ENCODE peak calls at places on chromosomes 7 and 10, in six cellular contexts. Z, F, O, Y, J and W are unnamed samples.

GRCh38 chr10:110305767-110306451 is 1.2 kb upstream of the SMNDC1 start:
- DNase-seq in Z (peak), J (no peak), F (peak), Y (no peak), O (peak), W (peak)

GRCh38 chr7:92955081-92955480 is 118.7 kb upstream of the CDK6 start:
- DNase-seq in O (no peak), J (no peak), Z (no peak), Y (no peak), F (no peak), W (no peak)

GRCh38 chr7:33196194-33196593 is 66.8 kb downstream of the BBS9 start:
- DNase-seq in O (no peak), F (peak), Y (no peak), J (no peak), Z (peak), W (no peak)

GRCh38 chr10:110782616-110783015 is 89.1 kb upstream of the PDCD4 start:
- DNase-seq in O (no peak), F (no peak), Z (no peak), J (no peak), Y (no peak), W (no peak)

GRCh38 chr7:47269466-47269836 is 312.5 kb downstream of the TNS3 start:
- DNase-seq in J (no peak), Z (no peak), Y (no peak), O (no peak), F (no peak), W (no peak)

GRCh38 chr7:12670071-12670729 is 17.2 kb upstream of the ARL4A start:
- DNase-seq in F (peak), J (no peak), Z (peak), O (peak), Y (no peak), W (peak)

GRCh38 chr7:74305987-74306736 is 17.0 kb downstream of the CLIP2 start:
- DNase-seq in J (no peak), O (no peak), F (no peak), Z (no peak), Y (no peak), W (no peak)

GRCh38 chr7:138278601-138279000 is 181.5 kb upstream of the TRIM24 start:
- DNase-seq in O (no peak), Z (no peak), Y (no peak), F (no peak), J (no peak), W (no peak)

GRCh38 chr10:96176985-96177384 is 46.9 kb downstream of the ZNF518A start:
- DNase-seq in Z (no peak), F (no peak), Y (no peak), J (no peak), O (no peak), W (no peak)

GRCh38 chr7:155796381-155797261 is 15.6 kb downstream of the SHH start:
- DNase-seq in O (no peak), J (peak), F (peak), Y (peak), Z (peak), W (no peak)

DNA sequence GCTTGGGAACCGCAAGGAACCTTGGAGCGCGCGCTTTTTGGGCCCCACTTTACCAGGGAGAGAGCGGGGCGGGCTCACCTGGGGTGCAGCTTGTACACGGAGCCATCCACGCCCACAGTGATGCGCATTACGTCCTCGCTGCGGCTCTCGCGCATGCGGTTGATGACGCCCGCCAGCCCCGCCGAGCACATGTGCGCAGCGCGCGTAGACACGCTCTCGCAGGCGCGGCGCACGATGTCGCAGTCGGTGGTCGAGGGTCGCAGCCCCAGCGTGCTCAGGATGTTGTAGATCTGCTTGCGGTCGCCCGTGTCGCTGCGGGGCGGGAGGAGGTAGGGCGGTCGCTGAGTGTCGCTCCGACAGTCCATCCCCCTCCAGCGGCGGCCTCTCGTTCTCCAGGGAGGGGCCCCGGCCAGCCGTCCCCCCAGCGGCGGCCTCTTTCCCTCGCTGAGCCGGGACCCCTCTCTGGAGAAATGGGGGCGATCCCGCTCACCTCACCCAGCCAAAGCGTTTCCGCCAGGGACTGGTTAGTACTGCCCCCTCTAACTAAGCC is 4.4 kb upstream of the MYL7 start:
- DNase-seq in O (no peak), J (no peak), Z (no peak), Y (peak), F (no peak), W (no peak)
- H3K4me3 ChIP-seq in O (peak), J (peak), Z (peak), Y (peak), F (peak), W (peak)

GRCh38 chr10:99487125-99487524 is 45.6 kb upstream of the NKX2-3 start:
- DNase-seq in Z (no peak), J (no peak), Y (no peak), O (no peak), F (no peak), W (no peak)

GRCh38 chr10:99484626-99485581 is 47.8 kb upstream of the NKX2-3 start:
- DNase-seq in Z (no peak), O (no peak), F (no peak), J (no peak), Y (no peak), W (no peak)
- TF ChIP-seq CTCF in Z (no peak), O (no peak), F (no peak), J (no peak), Y (no peak), W (peak)

GRCh38 chr10:113911113-113911512 is 56.7 kb downstream of the NHLRC2 start:
- DNase-seq in Z (no peak), O (no peak), F (no peak), Y (no peak), J (no peak), W (no peak)

GRCh38 chr10:113899952-113900598 is 45.6 kb downstream of the NHLRC2 start:
- DNase-seq in Z (no peak), J (no peak), O (no peak), Y (no peak), F (peak), W (no peak)

GRCh38 chr10:113907166-113907565 is 52.7 kb downstream of the NHLRC2 start:
- DNase-seq in J (no peak), Z (peak), O (no peak), Y (no peak), F (no peak), W (no peak)

DNA sequence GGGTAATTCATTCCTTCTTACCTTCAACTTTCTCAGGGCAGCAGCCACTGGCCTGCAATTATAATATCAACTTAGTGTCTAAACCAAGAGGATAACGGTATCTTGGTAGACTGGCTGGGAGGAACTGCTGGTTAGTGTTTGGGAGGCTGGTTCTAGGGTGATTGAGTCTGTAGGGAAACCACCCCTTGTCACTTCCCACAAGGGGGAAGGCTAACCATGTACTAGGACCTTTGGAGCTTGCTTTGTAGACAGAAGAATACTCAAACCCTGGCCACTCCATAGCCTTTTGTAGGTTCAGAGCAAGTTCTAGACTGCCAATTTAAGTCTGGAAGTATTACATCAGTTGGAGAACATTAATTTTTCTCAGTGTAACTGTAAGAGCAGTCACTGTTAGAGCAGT is 51.3 kb downstream of the NHLRC2 start:
- DNase-seq in Y (no peak), Z (no peak), F (no peak), O (no peak), J (no peak), W (no peak)
- H3K4me3 ChIP-seq in Y (no peak), Z (no peak), F (no peak), O (no peak), J (no peak), W (no peak)

GRCh38 chr7:37027557-37028341 is 303.5 kb upstream of the AOAH start:
- DNase-seq in O (no peak), Y (no peak), Z (no peak), J (no peak), F (peak), W (no peak)
- TF ChIP-seq CTCF in O (no peak), Y (no peak), Z (no peak), J (no peak), F (no peak), W (no peak)

DNA sequence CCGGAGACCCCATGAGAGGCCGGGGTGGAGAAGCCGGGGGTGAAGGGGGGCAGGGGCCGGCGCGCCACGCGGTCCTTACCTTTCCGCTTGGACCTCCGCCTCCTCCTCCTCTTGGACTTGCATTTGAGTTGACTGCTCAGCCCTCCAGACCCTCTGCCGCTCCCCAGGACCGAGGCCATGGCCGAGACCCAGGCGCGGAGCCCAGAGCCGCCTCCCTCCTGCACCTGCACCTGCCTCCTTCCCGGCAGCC is 428 bp downstream of the ADARB2 start:
- DNase-seq in Y (no peak), Z (no peak), J (no peak), O (no peak), F (no peak), W (no peak)
- H3K4me3 ChIP-seq in Y (no peak), Z (no peak), J (peak), O (no peak), F (no peak), W (no peak)

GRCh38 chr7:69896100-69896499 is 297.8 kb downstream of the AUTS2 start:
- DNase-seq in Y (no peak), F (no peak), Z (no peak), O (no peak), J (no peak), W (no peak)

GRCh38 chr7:69890081-69890369 is 291.8 kb downstream of the AUTS2 start:
- DNase-seq in F (peak), J (no peak), Z (no peak), O (no peak), Y (no peak), W (no peak)

GRCh38 chr7:69892790-69893189 is 294.5 kb downstream of the AUTS2 start:
- DNase-seq in Y (no peak), F (no peak), J (no peak), O (no peak), Z (no peak), W (no peak)

GRCh38 chr7:69898189-69898588 is 299.9 kb downstream of the AUTS2 start:
- DNase-seq in Z (no peak), J (no peak), O (no peak), F (no peak), Y (no peak), W (no peak)

DNA sequence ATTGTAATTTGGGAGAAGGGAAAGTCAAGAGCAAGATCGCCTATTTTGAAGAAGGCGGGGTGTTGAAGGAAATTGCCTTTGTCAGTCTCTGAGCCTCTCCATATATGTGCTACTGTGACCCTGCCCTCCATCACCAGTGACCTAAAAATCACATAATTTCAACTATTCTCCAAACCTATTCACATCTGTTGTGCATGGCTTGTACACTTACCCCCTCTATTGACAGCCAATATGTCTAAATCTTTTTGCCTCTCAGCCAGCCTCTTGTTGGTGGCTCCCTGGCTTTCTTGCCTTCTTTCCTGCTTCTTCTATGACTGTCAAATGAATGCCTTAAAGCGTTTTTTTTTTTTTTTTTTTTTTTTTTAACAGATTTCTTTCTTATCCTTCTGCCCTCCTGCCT is 295.6 kb downstream of the AUTS2 start:
- DNase-seq in O (no peak), Z (peak), F (peak), J (no peak), Y (no peak), W (no peak)
- TF ChIP-seq CTCF in O (no peak), Z (peak), F (peak), J (peak), Y (no peak), W (peak)

DNA sequence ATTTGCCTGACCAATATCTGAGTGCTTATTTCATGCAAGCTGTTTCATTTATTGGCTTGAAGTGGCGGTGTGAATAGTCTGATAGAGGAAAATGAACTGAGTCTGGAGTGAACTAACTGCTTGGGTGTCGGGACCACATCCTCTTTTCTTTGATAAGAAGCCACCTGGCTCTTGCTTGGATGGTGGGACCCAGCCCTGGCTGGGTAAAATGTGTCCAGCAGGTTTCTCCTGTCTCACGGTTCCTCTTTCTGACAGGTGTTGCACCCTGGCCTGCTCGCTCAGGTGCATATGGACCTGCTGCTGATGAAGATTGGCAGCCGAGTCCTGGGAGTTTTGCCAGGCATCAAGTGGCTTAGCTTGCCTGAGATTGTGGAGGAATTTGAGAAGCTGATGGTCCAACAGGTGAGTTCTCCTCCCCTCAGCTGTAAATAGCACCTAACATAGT is 1.6 kb downstream of the ADCK2 start:
- DNase-seq in Y (no peak), F (no peak), Z (no peak), O (no peak), J (no peak), W (no peak)
- H3K4me3 ChIP-seq in Y (peak), F (no peak), Z (no peak), O (no peak), J (no peak), W (no peak)

DNA sequence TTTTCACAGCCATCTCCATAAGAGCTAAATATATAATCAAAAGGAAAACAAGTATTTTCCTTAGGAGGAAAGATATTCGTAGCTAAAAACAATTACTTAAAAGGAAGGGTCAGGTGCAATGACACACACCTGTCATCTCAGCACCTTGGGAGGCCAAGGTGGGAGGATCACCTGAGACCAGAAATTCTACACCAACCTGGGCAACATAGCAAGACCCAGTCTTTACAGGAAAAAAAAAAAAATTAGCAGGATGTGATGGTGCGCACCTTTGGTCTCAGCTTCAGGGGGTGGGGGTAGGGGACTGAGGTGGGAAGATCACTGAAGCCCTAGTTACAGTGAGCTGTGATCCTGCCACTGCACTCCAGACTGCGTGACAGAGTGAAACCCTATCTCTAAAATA is 11.9 kb downstream of the TNPO3 start:
- DNase-seq in F (no peak), Y (no peak), Z (no peak), O (no peak), J (no peak), W (no peak)
- TF ChIP-seq CTCF in F (no peak), Y (no peak), Z (no peak), O (no peak), J (no peak), W (no peak)